ENCODE peak calls at places on chromosomes 13 and 19, in four cellular contexts. One of them, this sample, is unnamed.
A peak's percentile ranks its signal among the peaks of the same experiment; 100 is the strongest.

GRCh38 chr13:49840667-49841066 is 48.2 kb upstream of the KPNA3 start:
- DNase-seq in sigmoid colon: no peak
- DNase-seq in tibial nerve: no peak
- DNase-seq in SK-N-SH: no peak
- DNase-seq in this sample: no peak

GRCh38 chr19:40080289-40080688 is 10.5 kb downstream of the ZNF780A start:
- DNase-seq in sigmoid colon: no peak
- DNase-seq in tibial nerve: no peak
- DNase-seq in SK-N-SH: no peak
- DNase-seq in this sample: no peak

GRCh38 chr19:12880551-12881171 is 588 bp downstream of the DNASE2 start:
- DNase-seq in sigmoid colon: peak; percentile 77
- DNase-seq in tibial nerve: no peak
- DNase-seq in SK-N-SH: no peak
- DNase-seq in this sample: no peak

GRCh38 chr19:34082289-34083077 is 89.8 kb upstream of the LSM14A start:
- DNase-seq in sigmoid colon: no peak
- DNase-seq in tibial nerve: no peak
- DNase-seq in SK-N-SH: no peak
- DNase-seq in this sample: no peak

GRCh38 chr19:50492303-50493052 is 15.8 kb upstream of the GARIN5A start:
- DNase-seq in sigmoid colon: peak; percentile 45
- DNase-seq in tibial nerve: no peak
- DNase-seq in SK-N-SH: peak; percentile 53
- DNase-seq in this sample: no peak

GRCh38 chr19:47005873-47006272 is 13.8 kb upstream of the NPAS1 start:
- DNase-seq in sigmoid colon: no peak
- DNase-seq in tibial nerve: no peak
- DNase-seq in SK-N-SH: peak; percentile 72
- DNase-seq in this sample: no peak

GRCh38 chr19:1217366-1217765 is 11.8 kb downstream of the STK11 start:
- DNase-seq in sigmoid colon: no peak
- DNase-seq in tibial nerve: no peak
- DNase-seq in SK-N-SH: no peak
- DNase-seq in this sample: no peak

GRCh38 chr13:113669871-113670341 is 2.9 kb downstream of the GRK1 start:
- DNase-seq in sigmoid colon: peak; percentile 54
- DNase-seq in tibial nerve: no peak
- DNase-seq in SK-N-SH: no peak
- DNase-seq in this sample: no peak

GRCh38 chr19:29662604-29663404 is 2.5 kb upstream of the PLEKHF1 start:
- DNase-seq in sigmoid colon: peak; percentile 89
- DNase-seq in tibial nerve: peak; percentile 46
- DNase-seq in SK-N-SH: no peak
- DNase-seq in this sample: peak; percentile 75

GRCh38 chr19:57813919-57814504 is 701 bp downstream of the ZNF552 start:
- DNase-seq in sigmoid colon: no peak
- DNase-seq in tibial nerve: no peak
- DNase-seq in SK-N-SH: no peak
- DNase-seq in this sample: peak; percentile 31

GRCh38 chr19:703651-704446 is 4.9 kb upstream of the PALM start:
- DNase-seq in sigmoid colon: peak; percentile 92
- DNase-seq in tibial nerve: peak; percentile 76
- DNase-seq in SK-N-SH: peak; percentile 97
- DNase-seq in this sample: no peak

GRCh38 chr13:73428706-73429105 is 369.9 kb downstream of the KLF5 start:
- DNase-seq in sigmoid colon: no peak
- DNase-seq in tibial nerve: no peak
- DNase-seq in SK-N-SH: no peak
- DNase-seq in this sample: peak; percentile 67

GRCh38 chr19:50679177-50680125 is 30.2 kb downstream of the C19orf81 start:
- DNase-seq in sigmoid colon: peak; percentile 87
- DNase-seq in tibial nerve: peak; percentile 70
- DNase-seq in SK-N-SH: peak; percentile 95
- DNase-seq in this sample: peak; percentile 26

GRCh38 chr13:44237276-44237767 is 136.3 kb upstream of the SERP2 start:
- DNase-seq in sigmoid colon: peak; percentile 92
- DNase-seq in tibial nerve: peak; percentile 84
- DNase-seq in SK-N-SH: peak; percentile 24
- DNase-seq in this sample: peak; percentile 96

GRCh38 chr13:112642061-112642460 is 47.8 kb upstream of the ATP11A start:
- DNase-seq in sigmoid colon: no peak
- DNase-seq in tibial nerve: no peak
- DNase-seq in SK-N-SH: no peak
- DNase-seq in this sample: no peak

GRCh38 chr13:110921209-110921608 is 6.3 kb upstream of the ANKRD10 start:
- DNase-seq in sigmoid colon: no peak
- DNase-seq in tibial nerve: no peak
- DNase-seq in SK-N-SH: no peak
- DNase-seq in this sample: no peak

GRCh38 chr13:108121406-108121805 is 93.9 kb downstream of the LIG4 start:
- DNase-seq in sigmoid colon: no peak
- DNase-seq in tibial nerve: no peak
- DNase-seq in SK-N-SH: no peak
- DNase-seq in this sample: no peak

GRCh38 chr19:7657047-7657779 is 11.6 kb upstream of the RETN start:
- DNase-seq in sigmoid colon: no peak
- DNase-seq in tibial nerve: no peak
- DNase-seq in SK-N-SH: no peak
- DNase-seq in this sample: no peak

GRCh38 chr19:33779849-33780248 is 16.8 kb upstream of the KCTD15 start:
- DNase-seq in sigmoid colon: no peak
- DNase-seq in tibial nerve: no peak
- DNase-seq in SK-N-SH: no peak
- DNase-seq in this sample: no peak

GRCh38 chr19:5832527-5833216 is 6.8 kb downstream of the FUT6 start:
- DNase-seq in sigmoid colon: no peak
- DNase-seq in tibial nerve: no peak
- DNase-seq in SK-N-SH: peak; percentile 8
- DNase-seq in this sample: no peak

GRCh38 chr19:57239982-57240310 is 486 bp upstream of the ZNF805 start:
- DNase-seq in sigmoid colon: no peak
- DNase-seq in tibial nerve: no peak
- DNase-seq in SK-N-SH: no peak
- DNase-seq in this sample: no peak

GRCh38 chr13:98267080-98267912 is 90.2 kb upstream of the RNF113B start:
- DNase-seq in sigmoid colon: no peak
- DNase-seq in tibial nerve: peak; percentile 10
- DNase-seq in SK-N-SH: no peak
- DNase-seq in this sample: no peak

DNA sequence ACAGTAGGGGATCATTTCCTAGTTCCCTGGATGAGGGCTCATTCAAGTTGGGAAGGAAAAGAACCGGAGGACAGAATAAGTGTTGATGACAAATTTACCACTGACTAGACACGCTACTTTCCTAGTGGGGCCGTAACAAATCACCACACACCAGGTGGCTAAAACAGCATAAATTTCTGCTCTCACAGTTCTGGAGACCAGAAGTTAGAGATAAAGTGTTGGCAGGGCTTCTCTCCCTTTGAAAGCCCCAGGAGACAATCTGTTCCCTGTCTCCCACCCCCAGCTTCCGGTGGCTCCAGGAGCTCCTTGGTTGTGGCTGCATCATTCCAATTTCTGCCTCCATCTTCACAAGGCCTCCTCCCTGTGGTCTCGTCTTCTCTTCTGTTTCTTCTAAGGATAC is 65.4 kb upstream of the ARGLU1 start:
- DNase-seq in sigmoid colon: no peak
- DNase-seq in tibial nerve: no peak
- DNase-seq in SK-N-SH: no peak
- DNase-seq in this sample: no peak
- H3K4me3 ChIP-seq in sigmoid colon: no peak overlapping the region
- H3K4me3 ChIP-seq in tibial nerve: no peak overlapping the region
- H3K4me3 ChIP-seq in SK-N-SH: no peak overlapping the region
- H3K4me3 ChIP-seq in this sample: no peak overlapping the region

GRCh38 chr19:28359819-28360414 is 853.0 kb downstream of the UQCRFS1 start:
- DNase-seq in sigmoid colon: no peak
- DNase-seq in tibial nerve: no peak
- DNase-seq in SK-N-SH: no peak
- DNase-seq in this sample: no peak

GRCh38 chr19:28358604-28359003 is 854.3 kb downstream of the UQCRFS1 start:
- DNase-seq in sigmoid colon: no peak
- DNase-seq in tibial nerve: no peak
- DNase-seq in SK-N-SH: no peak
- DNase-seq in this sample: no peak
- TF ChIP-seq CTCF in sigmoid colon: no peak
- TF ChIP-seq CTCF in tibial nerve: no peak
- TF ChIP-seq CTCF in SK-N-SH: no peak
- TF ChIP-seq CTCF in this sample: no peak

DNA sequence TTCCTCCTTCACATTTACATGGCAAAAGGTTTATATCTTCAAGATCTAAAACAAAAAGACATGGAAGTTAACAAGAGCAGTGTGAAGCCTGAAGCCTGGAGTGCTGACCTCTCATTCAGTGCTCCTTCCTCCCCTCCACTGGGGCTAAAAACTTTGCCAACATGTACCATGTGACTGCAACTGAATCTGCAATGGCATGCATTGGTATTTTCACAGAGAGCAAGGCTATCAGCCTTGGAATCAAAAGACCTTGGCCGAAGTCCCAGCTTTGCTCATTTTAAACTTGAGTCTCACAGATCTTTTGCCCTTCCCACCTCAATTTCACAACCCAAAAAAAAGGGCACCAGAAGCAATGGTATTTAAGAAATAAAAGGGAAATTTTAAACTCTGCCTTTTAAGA is 325.1 kb downstream of the DCT start:
- DNase-seq in sigmoid colon: no peak
- DNase-seq in tibial nerve: peak; percentile 72
- DNase-seq in SK-N-SH: no peak
- DNase-seq in this sample: peak; percentile 8
- H3K27me3 ChIP-seq in sigmoid colon: no peaks in the 10 kb centered on the region
- H3K27me3 ChIP-seq in tibial nerve: no peaks in the 10 kb centered on the region
- H3K27me3 ChIP-seq in SK-N-SH: no peaks in the 10 kb centered on the region
- H3K27me3 ChIP-seq in this sample: no peaks in the 10 kb centered on the region

DNA sequence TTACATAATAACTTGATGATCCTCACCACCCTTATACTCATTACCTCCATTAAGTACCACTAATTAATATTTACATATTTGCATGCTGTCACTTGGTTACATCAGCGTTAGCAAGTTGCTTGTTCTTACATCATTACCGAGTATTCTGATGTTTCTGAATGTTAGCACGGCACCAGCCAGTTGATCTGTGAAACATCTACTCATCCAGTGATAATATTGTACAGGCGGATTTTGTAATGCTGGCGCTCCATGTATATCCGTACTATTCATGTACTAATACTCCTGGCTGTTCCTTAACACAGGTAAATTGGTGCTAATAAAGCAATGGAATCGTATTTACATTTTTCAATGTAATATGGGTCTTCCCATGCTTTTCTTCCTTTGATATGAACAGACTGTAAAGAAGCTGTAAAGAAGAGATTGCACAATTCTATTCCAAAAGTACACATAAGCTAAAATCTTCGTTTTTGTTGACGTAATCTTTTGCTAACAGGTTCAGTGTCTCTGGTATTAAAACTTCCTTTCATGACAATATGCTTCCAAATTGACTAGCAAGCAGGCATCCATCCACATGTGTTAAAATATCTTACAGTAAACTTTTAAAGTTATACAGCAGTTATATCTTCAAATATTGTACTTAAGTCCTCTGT is 19.5 kb upstream of the SGCG start:
- DNase-seq in sigmoid colon: no peak
- DNase-seq in tibial nerve: no peak
- DNase-seq in SK-N-SH: no peak
- DNase-seq in this sample: no peak
- H3K4me3 ChIP-seq in sigmoid colon: peak overlapping the region; percentile 39
- H3K4me3 ChIP-seq in tibial nerve: no peak overlapping the region
- H3K4me3 ChIP-seq in SK-N-SH: no peak overlapping the region
- H3K4me3 ChIP-seq in this sample: no peak overlapping the region

DNA sequence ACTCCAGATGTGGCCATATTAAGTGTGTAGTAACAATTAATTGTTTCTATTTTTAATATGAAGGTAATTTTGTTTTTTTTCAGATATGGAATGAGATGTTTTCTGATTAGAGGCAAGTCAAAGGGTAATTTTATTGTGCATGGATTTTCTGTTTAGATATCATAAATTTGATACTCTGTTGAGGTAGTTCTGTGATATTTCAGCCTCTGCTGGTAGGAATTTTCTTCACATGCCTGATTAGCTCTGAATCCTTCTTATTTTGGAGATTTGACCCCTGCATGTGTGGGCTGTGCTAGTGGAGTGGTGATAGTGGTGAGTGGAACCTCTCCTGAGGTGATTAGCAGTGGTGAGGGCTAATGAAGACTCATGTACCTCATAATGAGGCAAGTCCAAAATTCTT is 301.4 kb downstream of the GPC5 start:
- DNase-seq in sigmoid colon: no peak
- DNase-seq in tibial nerve: no peak
- DNase-seq in SK-N-SH: no peak
- DNase-seq in this sample: no peak
- TF ChIP-seq CTCF in sigmoid colon: no peak
- TF ChIP-seq CTCF in tibial nerve: no peak
- TF ChIP-seq CTCF in SK-N-SH: peak; percentile 11
- TF ChIP-seq CTCF in this sample: no peak